ENCODE peak calls at places on chromosomes 6 and 20, in five cellular contexts. X is WERI-Rb-1; M is NCI-H1105 treated with DMSO at 0.1 percent for 48 hours; P is activated CD4-positive, alpha-beta T cell treated with anti-CD3 and anti-CD28 coated beads, Interleukin-2, amount 50 U/mL, for 1 hour; T is stimulated activated CD8-positive, alpha-beta memory T cell treated with anti-CD3 and anti-CD28 coated beads, Interleukin-15, amount 100 ng/mL, for 48 hours. F is an unnamed sample.

GRCh38 chr20:23309781-23310180 is 40.8 kb upstream of the NXT1 start:
- DNase-seq in M (no peak), T (no peak), P (no peak), X (no peak), F (no peak)

GRCh38 chr6:64217721-64218603 is 582.4 kb downstream of the PHF3 start:
- DNase-seq in X (no peak), P (no peak), T (no peak), M (no peak), F (no peak)

GRCh38 chr20:56875052-56875663 is 246.1 kb downstream of the TFAP2C start:
- DNase-seq in X (no peak), P (no peak), T (no peak), M (no peak), F (no peak)

GRCh38 chr6:79307321-79308036 is 73.0 kb upstream of the HMGN3 start:
- DNase-seq in T (no peak), X (no peak), M (no peak), P (no peak), F (no peak)

GRCh38 chr6:31878761-31879542 is at the start of gene SLC44A4:
- DNase-seq in M (no peak), P (no peak), T (no peak), X (no peak), F (no peak)

GRCh38 chr20:50713677-50714101 is 17.7 kb upstream of the PARD6B start:
- DNase-seq in T (no peak), P (no peak), X (peak; percentile 33), M (no peak), F (no peak)

GRCh38 chr20:39146394-39146793 is 184.2 kb downstream of the DHX35 start:
- DNase-seq in X (no peak), M (no peak), T (no peak), P (no peak), F (no peak)

GRCh38 chr6:105824732-105825131 is 261.4 kb upstream of the PRDM1 start:
- DNase-seq in M (no peak), P (no peak), T (no peak), X (no peak), F (no peak)

GRCh38 chr6:6681443-6681842 is 92.9 kb downstream of the LY86 start:
- DNase-seq in X (no peak), T (no peak), P (no peak), M (no peak), F (no peak)

GRCh38 chr6:88870728-88871330 is 92.6 kb downstream of the RNGTT start:
- DNase-seq in X (peak; percentile 17), P (peak; percentile 27), T (peak; percentile 3), M (peak; percentile 57), F (peak; percentile 53)

GRCh38 chr6:112040933-112041332 is 13.0 kb upstream of the CCN6 start:
- DNase-seq in P (no peak), X (no peak), T (no peak), M (no peak), F (no peak)

GRCh38 chr20:64112691-64113443 is 5.5 kb upstream of the NPBWR2 start:
- DNase-seq in X (no peak), M (no peak), P (no peak), T (no peak), F (no peak)

GRCh38 chr20:16240355-16240754 is 332.9 kb downstream of the KIF16B start:
- DNase-seq in X (no peak), P (no peak), M (no peak), T (no peak), F (no peak)

GRCh38 chr6:131510094-131510493 is 62.9 kb upstream of the ARG1 start:
- DNase-seq in P (no peak), T (no peak), M (peak; percentile 17), X (no peak), F (no peak)

GRCh38 chr6:11315743-11316437 is 83.4 kb upstream of the NEDD9 start:
- DNase-seq in M (no peak), X (no peak), P (no peak), T (no peak), F (no peak)

GRCh38 chr6:15672291-15672690 is 9.5 kb upstream of the DTNBP1 start:
- DNase-seq in T (no peak), M (no peak), P (no peak), X (no peak), F (no peak)

GRCh38 chr20:34990661-34991214 is 35.1 kb downstream of the MYH7B start:
- DNase-seq in X (no peak), T (no peak), P (no peak), M (no peak), F (no peak)

GRCh38 chr6:111294374-111294967 is 188.5 kb downstream of the REV3L start:
- DNase-seq in T (no peak), X (no peak), P (no peak), M (no peak), F (peak; percentile 30)

GRCh38 chr20:51695574-51696303 is 72.5 kb downstream of the ATP9A start:
- DNase-seq in M (no peak), P (no peak), T (no peak), X (peak; percentile 25), F (no peak)

GRCh38 chr6:50707652-50708325 is 5.5 kb upstream of the TFAP2D start:
- DNase-seq in T (no peak), P (no peak), X (no peak), M (peak; percentile 85), F (no peak)

GRCh38 chr20:1415667-1416468 is 23.0 kb upstream of the FKBP1A start:
- DNase-seq in M (no peak), P (no peak), T (no peak), X (no peak), F (no peak)

GRCh38 chr20:6819599-6819998 is 52.1 kb downstream of the BMP2 start:
- DNase-seq in X (no peak), P (no peak), T (no peak), M (peak; percentile 67), F (no peak)

GRCh38 chr20:752263-752662 is 16.0 kb downstream of the SLC52A3 start:
- DNase-seq in T (no peak), M (no peak), P (no peak), X (no peak), F (no peak)

GRCh38 chr6:46476301-46476700 is 14.9 kb downstream of the RCAN2 start:
- DNase-seq in M (no peak), P (no peak), T (no peak), X (no peak), F (no peak)

GRCh38 chr6:104531591-104531990 is 328.1 kb downstream of the HACE1 start:
- DNase-seq in X (no peak), P (no peak), T (no peak), M (no peak), F (no peak)

GRCh38 chr20:61719691-61720347 is 345.9 kb downstream of the TAF4 start:
- DNase-seq in P (peak; percentile 33), T (peak; percentile 19), X (no peak), M (no peak), F (peak; percentile 59)

GRCh38 chr6:166932116-166932515 is 24.2 kb downstream of the RNASET2 start:
- DNase-seq in T (no peak), X (no peak), M (no peak), P (no peak), F (no peak)

GRCh38 chr6:38337819-38338465 is 301.8 kb downstream of the BTBD9 start:
- DNase-seq in T (no peak), X (no peak), P (no peak), M (no peak), F (no peak)

GRCh38 chr6:3713266-3713665 is 38.2 kb downstream of the PXDC1 start:
- DNase-seq in X (no peak), M (no peak), P (no peak), T (no peak), F (no peak)

GRCh38 chr6:150723857-150724256 is 124.2 kb downstream of the PLEKHG1 start:
- DNase-seq in T (no peak), X (no peak), P (no peak), M (no peak), F (no peak)

GRCh38 chr6:56688521-56688920 is 45.8 kb upstream of the DST start:
- DNase-seq in P (no peak), T (no peak), X (no peak), M (no peak), F (no peak)

GRCh38 chr6:42260972-42261371 is 43.3 kb upstream of the MRPS10 start:
- DNase-seq in X (peak; percentile 87), T (no peak), M (no peak), P (peak; percentile 33), F (no peak)

GRCh38 chr6:41595166-41595565 is 43.1 kb upstream of the MDFI start:
- DNase-seq in T (no peak), P (no peak), M (no peak), X (no peak), F (no peak)

GRCh38 chr6:163836916-163837660 is 422.6 kb downstream of the QKI start:
- DNase-seq in P (no peak), X (no peak), T (no peak), M (peak; percentile 85), F (no peak)

GRCh38 chr6:12761376-12762115 is 45.0 kb downstream of the PHACTR1 start:
- DNase-seq in T (no peak), M (no peak), P (no peak), X (no peak), F (no peak)

GRCh38 chr6:27553123-27553904 is 80.4 kb upstream of the ZNF184 start:
- DNase-seq in X (no peak), T (peak; percentile 53), P (no peak), M (peak; percentile 77), F (peak; percentile 23)

F was measured in CD4-positive, CD25-positive, alpha-beta regulatory T cell.